ENCODE peak calls at places on chromosomes 6 and 20, in seven cellular contexts. R is naive thymus-derived CD4-positive, alpha-beta T cell; C is CD4-positive, alpha-beta T cell; Z is A549; J is mammary epithelial cell; W is fibroblast of lung; H is uterus. N is an unnamed sample.

GRCh38 chr20:20214757-20215275 is 153.1 kb upstream of the INSM1 start:
- DNase-seq in R (no peak), C (no peak), Z (no peak), J (no peak), W (no peak), H (no peak), N (no peak)

GRCh38 chr6:27532820-27533538 is 60.1 kb upstream of the ZNF184 start:
- DNase-seq in R (no peak), C (no peak), Z (no peak), J (peak; percentile 85), W (peak; percentile 94), H (no peak), N (no peak)

GRCh38 chr6:144302701-144303351 is 17.7 kb downstream of the UTRN start:
- DNase-seq in R (no peak), C (no peak), Z (no peak), J (no peak), W (peak; percentile 34), H (no peak), N (no peak)

GRCh38 chr6:127923135-127923534 is 22.3 kb upstream of the THEMIS start:
- DNase-seq in R (peak; percentile 42), C (no peak), Z (no peak), J (no peak), W (no peak), H (no peak), N (no peak)

GRCh38 chr20:62157387-62158087 is 14.0 kb downstream of the SS18L1 start:
- DNase-seq in R (no peak), C (no peak), Z (no peak), J (no peak), W (no peak), H (no peak), N (no peak)

GRCh38 chr20:45456632-45457031 is 12.9 kb upstream of the WFDC2 start:
- DNase-seq in R (no peak), C (no peak), Z (no peak), J (peak; percentile 40), W (no peak), H (no peak), N (no peak)

GRCh38 chr6:155259202-155259601 is 4.6 kb upstream of the CLDN20 start:
- DNase-seq in R (no peak), C (no peak), Z (no peak), J (no peak), W (no peak), H (no peak), N (no peak)

GRCh38 chr6:31659649-31660223 is 842 bp downstream of the C6orf47 start:
- DNase-seq in R (peak; percentile 32), C (no peak), Z (no peak), J (peak; percentile 48), W (peak; percentile 38), H (no peak), N (no peak)

GRCh38 chr6:1812034-1812433 is 202.3 kb downstream of the FOXC1 start:
- DNase-seq in R (no peak), C (no peak), Z (no peak), J (no peak), W (no peak), H (no peak), N (no peak)

GRCh38 chr6:142796571-142796970 is 148.4 kb downstream of the HIVEP2 start:
- DNase-seq in R (no peak), C (no peak), Z (no peak), J (no peak), W (peak; percentile 32), H (no peak), N (no peak)

GRCh38 chr20:6590891-6591679 is 176.4 kb upstream of the BMP2 start:
- DNase-seq in R (no peak), C (no peak), Z (no peak), J (peak; percentile 99), W (peak; percentile 91), H (no peak), N (no peak)

GRCh38 chr20:12640255-12640654 is 368.5 kb upstream of the SPTLC3 start:
- DNase-seq in R (no peak), C (no peak), Z (no peak), J (no peak), W (no peak), H (no peak), N (no peak)

GRCh38 chr6:70831427-70831826 is 125.4 kb downstream of the B3GAT2 start:
- DNase-seq in R (no peak), C (no peak), Z (no peak), J (no peak), W (no peak), H (no peak), N (no peak)

GRCh38 chr20:4546786-4547185 is 174.9 kb upstream of the PRND start:
- DNase-seq in R (no peak), C (no peak), Z (peak; percentile 86), J (peak; percentile 79), W (peak; percentile 92), H (no peak), N (no peak)

GRCh38 chr6:25835442-25836283 is 3.8 kb upstream of the SLC17A1 start:
- DNase-seq in R (no peak), C (no peak), Z (no peak), J (no peak), W (no peak), H (no peak), N (no peak)

GRCh38 chr6:93684339-93684738 is 265.0 kb upstream of the EPHA7 start:
- DNase-seq in R (no peak), C (no peak), Z (no peak), J (no peak), W (no peak), H (no peak), N (no peak)

GRCh38 chr6:83096791-83097190 is 29.3 kb downstream of the DOP1A start:
- DNase-seq in R (no peak), C (no peak), Z (no peak), J (peak; percentile 8), W (peak; percentile 76), H (no peak), N (no peak)

GRCh38 chr6:6657085-6657819 is 68.7 kb downstream of the LY86 start:
- DNase-seq in R (no peak), C (no peak), Z (no peak), J (no peak), W (no peak), H (no peak), N (no peak)

GRCh38 chr20:51763965-51764602 is 4.1 kb downstream of the ATP9A start:
- DNase-seq in R (no peak), C (no peak), Z (no peak), J (no peak), W (peak; percentile 51), H (no peak), N (no peak)

GRCh38 chr6:16334671-16335070 is 96.3 kb downstream of the GMPR start:
- DNase-seq in R (no peak), C (no peak), Z (peak; percentile 19), J (peak; percentile 90), W (peak; percentile 87), H (peak; percentile 90), N (no peak)

GRCh38 chr6:149862901-149863595 is 1.1 kb downstream of the LRP11 start:
- DNase-seq in R (peak; percentile 13), C (no peak), Z (no peak), J (peak; percentile 87), W (peak; percentile 69), H (peak; percentile 49), N (no peak)

GRCh38 chr20:11799131-11799800 is 118.4 kb upstream of the BTBD3 start:
- DNase-seq in R (no peak), C (no peak), Z (no peak), J (no peak), W (no peak), H (no peak), N (no peak)

GRCh38 chr6:101117397-101118185 is 236.5 kb upstream of the ASCC3 start:
- DNase-seq in R (no peak), C (no peak), Z (no peak), J (no peak), W (no peak), H (no peak), N (no peak)

GRCh38 chr6:26218824-26219223 is 131.6 kb downstream of the HFE start:
- DNase-seq in R (no peak), C (no peak), Z (no peak), J (no peak), W (no peak), H (no peak), N (no peak)

GRCh38 chr20:50320910-50321796 is 130.5 kb downstream of the CEBPB start:
- DNase-seq in R (no peak), C (no peak), Z (peak; percentile 98), J (peak; percentile 99), W (peak; percentile 98), H (peak; percentile 97), N (no peak)

GRCh38 chr6:7628915-7629314 is 38.9 kb downstream of the SNRNP48 start:
- DNase-seq in R (no peak), C (no peak), Z (no peak), J (no peak), W (no peak), H (no peak), N (no peak)

GRCh38 chr6:27575594-27576361 is 102.9 kb upstream of the ZNF184 start:
- DNase-seq in R (no peak), C (no peak), Z (no peak), J (peak; percentile 52), W (peak; percentile 7), H (no peak), N (no peak)

DNA sequence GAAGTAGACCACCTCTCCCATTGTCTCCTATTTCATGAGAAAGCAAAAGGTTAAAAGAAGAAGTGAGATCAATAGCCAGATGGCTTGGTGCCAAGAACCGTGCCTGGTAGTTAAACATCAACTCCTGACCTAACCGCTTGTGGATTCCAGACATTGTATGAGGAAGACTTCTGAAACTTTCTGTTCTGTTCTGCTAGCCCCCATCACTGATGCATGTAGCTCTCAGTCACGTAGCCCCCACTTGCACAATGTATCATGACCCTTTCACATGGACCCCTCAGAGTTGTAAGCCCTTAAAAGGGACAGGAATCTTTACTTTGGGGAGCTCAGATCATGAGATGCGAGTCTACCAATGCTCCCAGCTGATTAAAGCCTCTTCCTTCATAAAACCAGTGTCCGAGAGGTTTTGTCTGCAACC is 301.2 kb downstream of the RNGTT start:
- DNase-seq in R (no peak), C (no peak), Z (no peak), J (no peak), W (no peak), H (no peak), N (no peak)
- H3K9me3 ChIP-seq in R (peaks cover 25% of the 10 kb centered on the region), C (peaks cover 48% of the 10 kb centered on the region), Z (no peaks in the 10 kb centered on the region), J (no peaks in the 10 kb centered on the region), W (no peaks in the 10 kb centered on the region), H (no peaks in the 10 kb centered on the region), N (peaks cover 7% of the 10 kb centered on the region)

GRCh38 chr6:131058236-131058635 is 4.8 kb downstream of the EPB41L2 start:
- DNase-seq in R (no peak), C (no peak), Z (no peak), J (no peak), W (peak; percentile 59), H (no peak), N (no peak)
- H3K9me3 ChIP-seq in R (peaks cover 28% of the 10 kb centered on the region), C (peaks cover 29% of the 10 kb centered on the region), Z (peaks cover 41% of the 10 kb centered on the region), J (peaks cover 23% of the 10 kb centered on the region), W (peaks cover 4% of the 10 kb centered on the region), H (no peaks in the 10 kb centered on the region), N (peaks cover 11% of the 10 kb centered on the region)

DNA sequence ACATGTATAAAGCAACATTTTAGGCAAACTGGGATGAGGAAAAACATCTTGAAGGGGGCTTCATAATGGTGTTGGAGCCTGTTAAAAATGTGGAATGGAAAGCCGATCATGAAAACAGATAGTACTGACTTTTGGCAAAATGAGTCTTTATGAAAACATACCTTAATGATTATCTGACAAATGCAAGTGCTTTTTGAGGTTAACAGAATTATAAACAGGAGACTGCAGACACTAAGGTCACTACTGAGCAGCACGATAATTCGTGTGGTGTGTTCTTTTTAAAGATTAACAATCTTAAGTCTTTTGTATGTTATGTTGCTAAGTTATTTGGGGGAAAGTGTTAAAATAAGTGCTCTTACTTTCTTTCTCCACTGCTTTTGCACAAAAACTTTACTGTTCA is 73.0 kb downstream of the CDYL start:
- DNase-seq in R (no peak), C (no peak), Z (no peak), J (no peak), W (peak; percentile 45), H (no peak), N (no peak)
- H3K9me3 ChIP-seq in R (no peaks in the 10 kb centered on the region), C (peaks cover 2% of the 10 kb centered on the region), Z (peaks cover 3% of the 10 kb centered on the region), J (no peaks in the 10 kb centered on the region), W (no peaks in the 10 kb centered on the region), H (no peaks in the 10 kb centered on the region), N (peaks cover 1% of the 10 kb centered on the region)

GRCh38 chr6:86331889-86332288 is 605.4 kb upstream of the HTR1E start:
- DNase-seq in R (no peak), C (no peak), Z (no peak), J (no peak), W (no peak), H (no peak), N (no peak)
- H3K9me3 ChIP-seq in R (no peaks in the 10 kb centered on the region), C (no peaks in the 10 kb centered on the region), Z (no peaks in the 10 kb centered on the region), J (peaks cover 4% of the 10 kb centered on the region), W (no peaks in the 10 kb centered on the region), H (no peaks in the 10 kb centered on the region), N (no peaks in the 10 kb centered on the region)

N was measured in T-helper 17 cell.